ENCODE peak calls at places on chromosome X, in nine cellular contexts. One of them, this sample, is unnamed.

GRCh38 chrX:75547137-75547536 is 24.3 kb upstream of the ZDHHC15 start:
- DNase-seq in naive thymus-derived CD4-positive, alpha-beta T cell: no peak
- DNase-seq in epithelial cell of esophagus: no peak
- DNase-seq in substantia nigra: no peak
- DNase-seq in NT2/D1: no peak
- DNase-seq in cardiac muscle cell: no peak
- DNase-seq in CD8-positive, alpha-beta memory T cell: no peak
- DNase-seq in astrocyte of the hippocampus: no peak
- DNase-seq in HFF-Myc: no peak
- DNase-seq in this sample: no peak

GRCh38 chrX:346034-346813 is 27.6 kb upstream of the GTPBP6 start:
- DNase-seq in naive thymus-derived CD4-positive, alpha-beta T cell: no peak
- DNase-seq in astrocyte of the hippocampus: no peak
- DNase-seq in substantia nigra: no peak
- DNase-seq in NT2/D1: no peak
- DNase-seq in CD8-positive, alpha-beta memory T cell: no peak
- DNase-seq in epithelial cell of esophagus: no peak
- DNase-seq in HFF-Myc: no peak
- DNase-seq in cardiac muscle cell: no peak
- DNase-seq in this sample: no peak

GRCh38 chrX:42992199-42992943 is 214.4 kb upstream of the PPP1R2C start:
- DNase-seq in astrocyte of the hippocampus: no peak
- DNase-seq in substantia nigra: no peak
- DNase-seq in naive thymus-derived CD4-positive, alpha-beta T cell: no peak
- DNase-seq in NT2/D1: peak; percentile 22
- DNase-seq in HFF-Myc: no peak
- DNase-seq in epithelial cell of esophagus: peak; percentile 33
- DNase-seq in cardiac muscle cell: no peak
- DNase-seq in CD8-positive, alpha-beta memory T cell: no peak
- DNase-seq in this sample: no peak

GRCh38 chrX:130915302-130915701 is 12.3 kb upstream of the ENOX2 start:
- DNase-seq in astrocyte of the hippocampus: no peak
- DNase-seq in substantia nigra: no peak
- DNase-seq in HFF-Myc: no peak
- DNase-seq in naive thymus-derived CD4-positive, alpha-beta T cell: no peak
- DNase-seq in cardiac muscle cell: no peak
- DNase-seq in epithelial cell of esophagus: peak; percentile 25
- DNase-seq in CD8-positive, alpha-beta memory T cell: no peak
- DNase-seq in NT2/D1: no peak
- DNase-seq in this sample: no peak

GRCh38 chrX:45517090-45517973 is 316.7 kb upstream of the DIPK2B start:
- DNase-seq in naive thymus-derived CD4-positive, alpha-beta T cell: no peak
- DNase-seq in astrocyte of the hippocampus: peak; percentile 66
- DNase-seq in NT2/D1: no peak
- DNase-seq in HFF-Myc: no peak
- DNase-seq in cardiac muscle cell: no peak
- DNase-seq in CD8-positive, alpha-beta memory T cell: no peak
- DNase-seq in epithelial cell of esophagus: peak; percentile 67
- DNase-seq in substantia nigra: no peak
- DNase-seq in this sample: no peak

GRCh38 chrX:281166-281999 is at the start of gene PLCXD1:
- DNase-seq in naive thymus-derived CD4-positive, alpha-beta T cell: peak; percentile 22
- DNase-seq in CD8-positive, alpha-beta memory T cell: no peak
- DNase-seq in cardiac muscle cell: peak; percentile 73
- DNase-seq in HFF-Myc: no peak
- DNase-seq in astrocyte of the hippocampus: peak; percentile 52
- DNase-seq in NT2/D1: peak; percentile 72
- DNase-seq in substantia nigra: no peak
- DNase-seq in epithelial cell of esophagus: peak; percentile 44
- DNase-seq in this sample: no peak

GRCh38 chrX:14352511-14352910 is 176.8 kb upstream of the GLRA2 start:
- DNase-seq in naive thymus-derived CD4-positive, alpha-beta T cell: no peak
- DNase-seq in epithelial cell of esophagus: no peak
- DNase-seq in substantia nigra: no peak
- DNase-seq in cardiac muscle cell: no peak
- DNase-seq in HFF-Myc: no peak
- DNase-seq in astrocyte of the hippocampus: peak; percentile 48
- DNase-seq in CD8-positive, alpha-beta memory T cell: no peak
- DNase-seq in NT2/D1: no peak
- DNase-seq in this sample: no peak

GRCh38 chrX:1463581-1464281 is 11.0 kb upstream of the ASMTL start:
- DNase-seq in epithelial cell of esophagus: no peak
- DNase-seq in cardiac muscle cell: no peak
- DNase-seq in NT2/D1: no peak
- DNase-seq in astrocyte of the hippocampus: no peak
- DNase-seq in substantia nigra: no peak
- DNase-seq in naive thymus-derived CD4-positive, alpha-beta T cell: peak; percentile 22
- DNase-seq in HFF-Myc: no peak
- DNase-seq in CD8-positive, alpha-beta memory T cell: no peak
- DNase-seq in this sample: no peak

GRCh38 chrX:1361275-1361674 is 24.7 kb downstream of the IL3RA start:
- DNase-seq in substantia nigra: no peak
- DNase-seq in naive thymus-derived CD4-positive, alpha-beta T cell: no peak
- DNase-seq in CD8-positive, alpha-beta memory T cell: no peak
- DNase-seq in cardiac muscle cell: no peak
- DNase-seq in astrocyte of the hippocampus: no peak
- DNase-seq in epithelial cell of esophagus: no peak
- DNase-seq in NT2/D1: no peak
- DNase-seq in HFF-Myc: no peak
- DNase-seq in this sample: peak; percentile 15

GRCh38 chrX:70979136-70979762 is 48.4 kb upstream of the SLC7A3 start:
- DNase-seq in cardiac muscle cell: peak; percentile 39
- DNase-seq in epithelial cell of esophagus: peak; percentile 28
- DNase-seq in NT2/D1: peak; percentile 22
- DNase-seq in astrocyte of the hippocampus: peak; percentile 42
- DNase-seq in substantia nigra: no peak
- DNase-seq in HFF-Myc: peak; percentile 15
- DNase-seq in naive thymus-derived CD4-positive, alpha-beta T cell: no peak
- DNase-seq in CD8-positive, alpha-beta memory T cell: no peak
- DNase-seq in this sample: no peak

GRCh38 chrX:9912341-9912740 is 54.8 kb upstream of the CLDN34 start:
- DNase-seq in HFF-Myc: no peak
- DNase-seq in cardiac muscle cell: peak; percentile 18
- DNase-seq in substantia nigra: peak; percentile 4
- DNase-seq in naive thymus-derived CD4-positive, alpha-beta T cell: no peak
- DNase-seq in epithelial cell of esophagus: peak; percentile 92
- DNase-seq in astrocyte of the hippocampus: peak; percentile 45
- DNase-seq in CD8-positive, alpha-beta memory T cell: no peak
- DNase-seq in NT2/D1: no peak
- DNase-seq in this sample: no peak

GRCh38 chrX:150507251-150507856 is 61.1 kb upstream of the MTM1 start:
- DNase-seq in HFF-Myc: no peak
- DNase-seq in CD8-positive, alpha-beta memory T cell: no peak
- DNase-seq in astrocyte of the hippocampus: no peak
- DNase-seq in substantia nigra: no peak
- DNase-seq in naive thymus-derived CD4-positive, alpha-beta T cell: no peak
- DNase-seq in epithelial cell of esophagus: no peak
- DNase-seq in NT2/D1: peak; percentile 62
- DNase-seq in cardiac muscle cell: no peak
- DNase-seq in this sample: no peak

This sample was measured in omental fat pad.